ENCODE peak calls at places on chromosomes 16 and 17, in six cellular contexts. One of them, this sample, is unnamed.

GRCh38 chr16:67415872-67416793 is at the start of gene ZDHHC1:
- DNase-seq in NCI-H1694: no peak
- DNase-seq in neural progenitor cell: peak; percentile 89
- DNase-seq in fibroblast of lung: peak; percentile 65
- DNase-seq in NCI-H1092: peak; percentile 41
- DNase-seq in substantia nigra: peak; percentile 70
- DNase-seq in this sample: peak; percentile 53

GRCh38 chr16:75279277-75279676 is 27.9 kb upstream of the BCAR1 start:
- DNase-seq in substantia nigra: no peak
- DNase-seq in neural progenitor cell: no peak
- DNase-seq in NCI-H1092: peak; percentile 36
- DNase-seq in fibroblast of lung: no peak
- DNase-seq in NCI-H1694: peak; percentile 68
- DNase-seq in this sample: no peak

GRCh38 chr16:66320774-66321173 is 45.7 kb upstream of the CDH5 start:
- DNase-seq in neural progenitor cell: no peak
- DNase-seq in NCI-H1092: no peak
- DNase-seq in fibroblast of lung: no peak
- DNase-seq in NCI-H1694: no peak
- DNase-seq in substantia nigra: no peak
- DNase-seq in this sample: no peak

GRCh38 chr17:16945513-16946201 is 26.3 kb downstream of the TNFRSF13B start:
- DNase-seq in NCI-H1092: no peak
- DNase-seq in fibroblast of lung: no peak
- DNase-seq in substantia nigra: no peak
- DNase-seq in neural progenitor cell: peak; percentile 53
- DNase-seq in NCI-H1694: no peak
- DNase-seq in this sample: no peak

GRCh38 chr17:49494937-49495841 is at the start of gene NGFR:
- DNase-seq in NCI-H1092: no peak
- DNase-seq in NCI-H1694: peak; percentile 42
- DNase-seq in neural progenitor cell: peak; percentile 90
- DNase-seq in fibroblast of lung: no peak
- DNase-seq in substantia nigra: peak; percentile 65
- DNase-seq in this sample: peak; percentile 5

GRCh38 chr17:70622382-70623260 is 453.3 kb downstream of the KCNJ2 start:
- DNase-seq in substantia nigra: peak; percentile 79
- DNase-seq in neural progenitor cell: peak; percentile 81
- DNase-seq in NCI-H1694: peak; percentile 50
- DNase-seq in NCI-H1092: peak; percentile 46
- DNase-seq in fibroblast of lung: peak; percentile 59
- DNase-seq in this sample: peak; percentile 52

GRCh38 chr17:55167024-55167721 is 97.6 kb upstream of the HLF start:
- DNase-seq in NCI-H1092: no peak
- DNase-seq in neural progenitor cell: no peak
- DNase-seq in substantia nigra: no peak
- DNase-seq in fibroblast of lung: no peak
- DNase-seq in NCI-H1694: no peak
- DNase-seq in this sample: no peak

GRCh38 chr16:84198401-84198800 is 7.4 kb downstream of the ADAD2 start:
- DNase-seq in NCI-H1694: no peak
- DNase-seq in NCI-H1092: no peak
- DNase-seq in fibroblast of lung: peak; percentile 49
- DNase-seq in neural progenitor cell: no peak
- DNase-seq in substantia nigra: no peak
- DNase-seq in this sample: no peak

GRCh38 chr16:57970971-57971370 is at the start of gene CNGB1:
- DNase-seq in NCI-H1092: no peak
- DNase-seq in NCI-H1694: no peak
- DNase-seq in substantia nigra: no peak
- DNase-seq in neural progenitor cell: peak; percentile 66
- DNase-seq in fibroblast of lung: no peak
- DNase-seq in this sample: no peak

GRCh38 chr16:86952769-86953168 is 364.4 kb downstream of the C16orf95 start:
- DNase-seq in NCI-H1694: no peak
- DNase-seq in substantia nigra: no peak
- DNase-seq in fibroblast of lung: peak; percentile 55
- DNase-seq in neural progenitor cell: no peak
- DNase-seq in NCI-H1092: no peak
- DNase-seq in this sample: no peak

GRCh38 chr17:75218121-75218520 is 12.6 kb downstream of the NUP85 start:
- DNase-seq in neural progenitor cell: no peak
- DNase-seq in NCI-H1092: no peak
- DNase-seq in NCI-H1694: no peak
- DNase-seq in substantia nigra: no peak
- DNase-seq in fibroblast of lung: no peak
- DNase-seq in this sample: no peak

GRCh38 chr16:83689385-83689831 is 118.4 kb upstream of the HSBP1 start:
- DNase-seq in neural progenitor cell: no peak
- DNase-seq in substantia nigra: no peak
- DNase-seq in NCI-H1092: no peak
- DNase-seq in NCI-H1694: no peak
- DNase-seq in fibroblast of lung: peak; percentile 92
- DNase-seq in this sample: no peak

GRCh38 chr17:1474402-1475189 is 17.9 kb downstream of the MYO1C start:
- DNase-seq in substantia nigra: no peak
- DNase-seq in neural progenitor cell: no peak
- DNase-seq in NCI-H1694: no peak
- DNase-seq in NCI-H1092: no peak
- DNase-seq in fibroblast of lung: no peak
- DNase-seq in this sample: no peak

GRCh38 chr17:60139438-60140285 is 10.1 kb upstream of the CA4 start:
- DNase-seq in NCI-H1694: no peak
- DNase-seq in neural progenitor cell: peak; percentile 92
- DNase-seq in substantia nigra: peak; percentile 64
- DNase-seq in NCI-H1092: no peak
- DNase-seq in fibroblast of lung: peak; percentile 67
- DNase-seq in this sample: no peak

GRCh38 chr17:33935822-33936221 is 319.3 kb upstream of the CCL2 start:
- DNase-seq in NCI-H1092: no peak
- DNase-seq in substantia nigra: no peak
- DNase-seq in neural progenitor cell: no peak
- DNase-seq in NCI-H1694: no peak
- DNase-seq in fibroblast of lung: no peak
- DNase-seq in this sample: no peak

GRCh38 chr17:30413109-30413508 is 34.4 kb downstream of the CPD start:
- DNase-seq in NCI-H1092: no peak
- DNase-seq in substantia nigra: no peak
- DNase-seq in NCI-H1694: no peak
- DNase-seq in neural progenitor cell: no peak
- DNase-seq in fibroblast of lung: no peak
- DNase-seq in this sample: no peak

GRCh38 chr16:17177242-17177967 is 293.4 kb downstream of the XYLT1 start:
- DNase-seq in NCI-H1092: no peak
- DNase-seq in neural progenitor cell: no peak
- DNase-seq in NCI-H1694: no peak
- DNase-seq in fibroblast of lung: no peak
- DNase-seq in substantia nigra: no peak
- DNase-seq in this sample: no peak

GRCh38 chr17:41919165-41919817 is 540 bp upstream of the ACLY start:
- DNase-seq in substantia nigra: no peak
- DNase-seq in NCI-H1694: peak; percentile 28
- DNase-seq in fibroblast of lung: no peak
- DNase-seq in neural progenitor cell: peak; percentile 85
- DNase-seq in NCI-H1092: no peak
- DNase-seq in this sample: no peak

GRCh38 chr17:19748807-19749193 is 702 bp upstream of the ALDH3A1 start:
- DNase-seq in fibroblast of lung: no peak
- DNase-seq in NCI-H1092: no peak
- DNase-seq in substantia nigra: no peak
- DNase-seq in NCI-H1694: no peak
- DNase-seq in neural progenitor cell: no peak
- DNase-seq in this sample: no peak

This sample was measured in C1 segment of cervical spinal cord.